ENCODE peak calls at places on chromosomes 4 and X, in nine cellular contexts. U is non-pigmented ciliary epithelial cell; Y is fibroblast of lung; J is activated naive CD8-positive, alpha-beta T cell treated with anti-CD3 and anti-CD28 coated beads for 36 hours; A is NCI-H2107; D is BE2C; T is foreskin fibroblast; F is MCF 10A; R is right cardiac atrium. B is an unnamed sample.

GRCh38 chrX:72268601-72269365 is 8.3 kb downstream of the RPS4X start:
- DNase-seq in F (no peak), T (peak; percentile 60), D (no peak), R (no peak), U (peak; percentile 60), A (no peak), Y (peak; percentile 69), J (no peak), B (peak; percentile 28)

GRCh38 chr4:27008693-27009092 is 148.1 kb downstream of the STIM2 start:
- DNase-seq in T (no peak), U (no peak), R (no peak), F (no peak), J (no peak), Y (no peak), A (no peak), D (no peak), B (no peak)

GRCh38 chr4:134935320-134935719 is 733.7 kb upstream of the PABPC4L start:
- DNase-seq in U (no peak), D (peak; percentile 63), Y (no peak), T (no peak), J (no peak), A (no peak), R (no peak), F (peak; percentile 30), B (peak; percentile 41)

GRCh38 chrX:49272426-49272825 is 2.8 kb downstream of the PPP1R3F start:
- DNase-seq in F (no peak), D (no peak), T (no peak), R (no peak), J (no peak), U (no peak), Y (no peak), A (no peak), B (no peak)

GRCh38 chr4:164977243-164978164 is at the start of gene TRIM61:
- DNase-seq in U (no peak), F (no peak), D (peak; percentile 89), J (peak; percentile 79), R (peak; percentile 89), T (no peak), A (no peak), Y (peak; percentile 27), B (peak; percentile 70)

GRCh38 chr4:145525291-145525740 is 43.7 kb downstream of the SMAD1 start:
- DNase-seq in Y (peak; percentile 27), T (no peak), D (peak; percentile 63), A (no peak), U (no peak), F (no peak), J (no peak), R (no peak), B (no peak)

GRCh38 chr4:85209161-85209560 is 242.7 kb upstream of the WDFY3 start:
- DNase-seq in J (no peak), T (no peak), U (no peak), Y (no peak), R (no peak), F (peak; percentile 70), D (no peak), A (no peak), B (no peak)

GRCh38 chr4:138912714-138913340 is 102.8 kb upstream of the NOCT start:
- DNase-seq in A (no peak), T (no peak), F (no peak), U (no peak), J (no peak), Y (no peak), R (no peak), D (no peak), B (no peak)

GRCh38 chrX:74133156-74133796 is 170.7 kb upstream of the ZCCHC13 start:
- DNase-seq in Y (peak; percentile 64), T (peak; percentile 28), A (peak; percentile 32), U (peak; percentile 9), R (peak; percentile 53), J (no peak), D (peak; percentile 12), F (peak; percentile 73), B (peak; percentile 41)

GRCh38 chr4:127732623-127733199 is 2.5 kb downstream of the SLC25A31 start:
- DNase-seq in T (peak; percentile 13), Y (peak; percentile 34), U (peak; percentile 6), A (no peak), F (peak; percentile 58), D (no peak), R (no peak), J (no peak), B (peak; percentile 61)

GRCh38 chr4:158208931-158209640 is 1.2 kb upstream of the TMEM144 start:
- DNase-seq in D (no peak), F (no peak), Y (no peak), U (no peak), A (no peak), T (no peak), J (no peak), R (no peak), B (no peak)

GRCh38 chr4:159563257-159563656 is 460.4 kb downstream of the RAPGEF2 start:
- DNase-seq in Y (no peak), U (no peak), J (no peak), T (no peak), R (no peak), F (no peak), A (no peak), D (no peak), B (no peak)

GRCh38 chr4:152956650-152957436 is 20.7 kb downstream of the FHDC1 start:
- DNase-seq in T (no peak), J (no peak), D (no peak), A (no peak), F (no peak), R (peak; percentile 47), U (peak; percentile 61), Y (peak; percentile 64), B (peak; percentile 17)

GRCh38 chr4:4854649-4855292 is 4.7 kb upstream of the MSX1 start:
- DNase-seq in A (no peak), J (no peak), D (peak; percentile 32), U (no peak), T (no peak), R (peak; percentile 11), Y (no peak), F (no peak), B (no peak)

GRCh38 chr4:1752284-1753041 is 31.1 kb downstream of the TACC3 start:
- DNase-seq in J (peak; percentile 63), F (peak; percentile 70), Y (no peak), T (no peak), R (peak; percentile 75), A (no peak), U (no peak), D (no peak), B (peak; percentile 35)

GRCh38 chr4:70240192-70240591 is 2.2 kb upstream of the CSN3 start:
- DNase-seq in Y (peak; percentile 29), A (no peak), R (no peak), T (no peak), F (no peak), U (no peak), D (no peak), J (no peak), B (no peak)